ENCODE peak calls at places on chromosome 17, in five cellular contexts. Q is PC-3, Z is mammary epithelial cell, R is PC-9, C is SK-N-SH. J is an unnamed sample.

GRCh38 chr17:6755731-6756184 is at the start of gene XAF1:
- DNase-seq in C (no peak), R (no peak), Q (no peak), Z (no peak), J (no peak)

GRCh38 chr17:66272699-66273390 is 29.6 kb upstream of the PRKCA start:
- DNase-seq in C (no peak), Q (peak; percentile 96), R (peak; percentile 94), Z (peak; percentile 77), J (no peak)

GRCh38 chr17:50631908-50632571 is 2.6 kb upstream of the ABCC3 start:
- DNase-seq in R (peak; percentile 85), Q (peak; percentile 73), C (peak; percentile 20), Z (peak; percentile 37), J (no peak)

GRCh38 chr17:14214271-14214670 is 22.4 kb downstream of the CDRT15 start:
- DNase-seq in C (no peak), Z (no peak), R (no peak), Q (peak; percentile 59), J (no peak)

GRCh38 chr17:73411330-73411747 is 99.5 kb upstream of the CDC42EP4 start:
- DNase-seq in Q (no peak), Z (no peak), C (no peak), R (no peak), J (no peak)

GRCh38 chr17:48611213-48611612 is 396 bp upstream of the HOXB7 start:
- DNase-seq in R (no peak), Q (no peak), Z (no peak), C (no peak), J (no peak)

GRCh38 chr17:48335858-48336500 is 94.0 kb downstream of the SKAP1 start:
- DNase-seq in C (peak; percentile 34), R (peak; percentile 49), Z (peak; percentile 53), Q (peak; percentile 96), J (no peak)

GRCh38 chr17:2815781-2816185 is 19.5 kb downstream of the RAP1GAP2 start:
- DNase-seq in R (no peak), C (no peak), Q (peak; percentile 9), Z (no peak), J (no peak)

GRCh38 chr17:77894126-77894956 is 64.2 kb upstream of the TNRC6C start:
- DNase-seq in Z (no peak), R (no peak), Q (no peak), C (no peak), J (no peak)

GRCh38 chr17:66711936-66712335 is 123.0 kb upstream of the CACNG5 start:
- DNase-seq in Q (peak; percentile 86), Z (peak; percentile 53), R (peak; percentile 40), C (no peak), J (no peak)

GRCh38 chr17:7846765-7847661 is 7.9 kb upstream of the TMEM88 start:
- DNase-seq in Q (no peak), C (no peak), Z (no peak), R (no peak), J (no peak)

GRCh38 chr17:3381957-3382356 is 4.2 kb downstream of the OR3A2 start:
- DNase-seq in Z (no peak), C (no peak), R (no peak), Q (no peak), J (no peak)

GRCh38 chr17:47253541-47254402 is at the start of gene ITGB3:
- DNase-seq in R (peak; percentile 56), C (peak; percentile 96), Q (peak; percentile 84), Z (peak; percentile 71), J (no peak)

GRCh38 chr17:5587431-5588032 is 3.2 kb upstream of the NLRP1 start:
- DNase-seq in Z (peak; percentile 62), C (peak; percentile 68), Q (peak; percentile 79), R (peak; percentile 61), J (no peak)

GRCh38 chr17:41322903-41323895 is 7.7 kb upstream of the KRTAP17-1 start:
- DNase-seq in Z (no peak), Q (no peak), C (no peak), R (no peak), J (no peak)

GRCh38 chr17:46205975-46206374 is 12.7 kb upstream of the KANSL1 start:
- DNase-seq in R (no peak), Z (no peak), C (no peak), Q (no peak), J (no peak)

GRCh38 chr17:65301184-65301583 is 164.0 kb downstream of the RGS9 start:
- DNase-seq in C (no peak), Q (peak; percentile 77), R (no peak), Z (no peak), J (no peak)

GRCh38 chr17:18141210-18141803 is 32.8 kb downstream of the MYO15A start:
- DNase-seq in C (peak; percentile 72), Z (peak; percentile 43), Q (peak; percentile 82), R (no peak), J (no peak)

GRCh38 chr17:7442142-7442541 is 2.7 kb upstream of the CHRNB1 start:
- DNase-seq in Z (no peak), Q (no peak), C (no peak), R (no peak), J (no peak)

GRCh38 chr17:79242873-79243602 is 168.4 kb downstream of the ENGASE start:
- DNase-seq in R (no peak), C (no peak), Q (no peak), Z (no peak), J (no peak)

DNA sequence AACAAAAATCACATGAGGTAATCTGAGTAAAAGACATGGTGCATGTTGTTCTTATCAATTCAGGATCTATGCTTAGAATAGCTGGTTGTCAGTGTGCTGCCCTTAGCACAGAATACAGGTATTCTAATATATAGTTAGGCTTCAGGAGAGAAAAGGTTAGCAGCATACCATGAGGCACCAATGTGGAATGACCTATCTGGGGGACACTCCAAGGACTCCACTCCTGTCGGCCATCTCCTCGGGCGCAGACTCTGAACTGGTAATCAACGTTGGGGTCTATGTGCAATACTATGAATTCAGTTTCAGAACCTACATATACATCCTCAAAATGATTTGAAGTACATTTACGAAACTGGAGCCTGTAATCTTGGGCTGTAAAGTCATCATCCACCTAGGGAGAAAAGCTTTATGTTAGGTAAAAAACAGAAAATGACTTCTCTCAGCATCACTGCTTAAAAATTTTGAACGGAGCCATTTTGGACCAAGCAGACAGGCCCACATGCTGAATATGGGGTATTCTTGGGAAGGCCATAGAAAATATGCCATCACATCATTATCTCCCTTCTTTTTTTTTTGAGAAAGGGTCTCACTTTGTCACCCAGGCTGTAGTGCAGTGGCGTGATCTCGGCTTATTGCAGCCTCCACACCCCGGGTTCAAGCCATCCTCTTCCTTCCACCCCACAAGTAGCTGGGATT is 31.1 kb downstream of the CRLF3 start:
- DNase-seq in R (no peak), Z (no peak), C (no peak), Q (no peak), J (no peak)
- H3K36me3 ChIP-seq in R (peaks cover 17% of the 10 kb centered on the region), Z (peaks cover 13% of the 10 kb centered on the region), C (peaks cover 67% of the 10 kb centered on the region), Q (peaks cover 6% of the 10 kb centered on the region), J (peaks cover 9% of the 10 kb centered on the region)

GRCh38 chr17:80832266-80832676 is 159.4 kb upstream of the CHMP6 start:
- DNase-seq in C (peak; percentile 89), Q (peak; percentile 12), Z (peak; percentile 67), R (no peak), J (no peak)
- H2AFZ ChIP-seq in C (peak overlapping the region; percentile 78), Q (no peak overlapping the region), Z (peak overlapping the region; percentile 80), R (no peak overlapping the region), J (peak overlapping the region; percentile 12)

GRCh38 chr17:19250421-19251141 is 13.4 kb downstream of the EPN2 start:
- DNase-seq in Q (no peak), R (no peak), C (peak; percentile 32), Z (no peak), J (no peak)
- H3K27ac ChIP-seq in Q (no peak overlapping the region), R (no peak overlapping the region), C (no peak overlapping the region), Z (no peak overlapping the region), J (no peak overlapping the region)

DNA sequence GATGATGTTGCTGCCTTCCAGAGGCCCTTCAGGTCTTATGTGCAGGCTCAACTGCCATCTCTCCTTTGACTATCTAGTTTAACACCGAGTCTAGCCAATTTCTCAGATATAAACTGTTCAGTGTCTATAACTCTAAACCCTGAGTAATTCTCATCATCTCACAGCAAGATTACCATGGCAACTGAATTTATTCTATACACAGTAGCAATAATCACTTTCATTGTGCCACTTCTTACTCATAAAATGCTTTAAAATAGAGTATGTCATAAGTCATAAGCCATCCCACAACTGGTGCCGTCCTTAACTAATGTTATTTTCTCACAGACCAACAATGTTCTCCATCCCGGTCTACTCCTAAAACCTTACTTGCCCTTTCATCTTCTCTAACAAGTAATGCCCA is 45.0 kb downstream of the SYNRG start:
- DNase-seq in Z (no peak), Q (no peak), C (no peak), R (no peak), J (no peak)
- H3K36me3 ChIP-seq in Z (peaks cover 16% of the 10 kb centered on the region), Q (peaks cover 15% of the 10 kb centered on the region), C (peaks cover 69% of the 10 kb centered on the region), R (peaks cover 29% of the 10 kb centered on the region), J (peaks cover 9% of the 10 kb centered on the region)